ENCODE peak calls at places on chromosomes 1 and 21, in five cellular contexts. O is GM12865, E is left lung, D is NT2/D1, W is A673. P is an unnamed sample.
A peak's percentile ranks its signal among the peaks of the same experiment; 100 is the strongest.

GRCh38 chr1:195376190-195376589 is 1232.0 kb downstream of the KCNT2 start:
- DNase-seq in O (peak; percentile 14), E (no peak), D (no peak), W (peak; percentile 12), P (peak; percentile 19)

GRCh38 chr1:148353461-148354283 is 129.4 kb downstream of the PPIAL4G start:
- DNase-seq in O (peak; percentile 68), E (no peak), D (peak; percentile 46), W (no peak), P (no peak)

GRCh38 chr1:221045842-221046831 is 166.9 kb downstream of the HLX start:
- DNase-seq in O (peak; percentile 90), E (no peak), D (no peak), W (no peak), P (peak; percentile 55)

GRCh38 chr1:160285506-160285905 is 573 bp upstream of the PEX19 start:
- DNase-seq in O (no peak), E (no peak), D (no peak), W (no peak), P (no peak)

GRCh38 chr1:17162941-17163340 is 42.0 kb upstream of the PADI1 start:
- DNase-seq in O (no peak), E (no peak), D (no peak), W (no peak), P (no peak)

GRCh38 chr1:56056438-56057312 is 522.7 kb downstream of the PLPP3 start:
- DNase-seq in O (no peak), E (no peak), D (no peak), W (no peak), P (no peak)

GRCh38 chr1:19045898-19046889 is 89.7 kb upstream of the IFFO2 start:
- DNase-seq in O (no peak), E (no peak), D (no peak), W (no peak), P (no peak)

GRCh38 chr1:109499081-109499480 is 5.2 kb downstream of the CYB561D1 start:
- DNase-seq in O (no peak), E (no peak), D (no peak), W (no peak), P (no peak)

GRCh38 chr1:21913763-21914162 is 23.3 kb downstream of the HSPG2 start:
- DNase-seq in O (peak; percentile 29), E (no peak), D (no peak), W (no peak), P (peak; percentile 37)

GRCh38 chr21:37554661-37555379 is 188.2 kb downstream of the DYRK1A start:
- DNase-seq in O (no peak), E (no peak), D (no peak), W (no peak), P (no peak)

GRCh38 chr1:218546314-218546713 is 201.2 kb downstream of the TGFB2 start:
- DNase-seq in O (no peak), E (no peak), D (no peak), W (no peak), P (no peak)

GRCh38 chr1:180092931-180093650 is 61.6 kb upstream of the QSOX1 start:
- DNase-seq in O (no peak), E (no peak), D (no peak), W (no peak), P (no peak)

GRCh38 chr21:26449161-26449560 is 123.9 kb downstream of the CYYR1 start:
- DNase-seq in O (no peak), E (no peak), D (no peak), W (peak; percentile 49), P (no peak)

GRCh38 chr1:23529146-23530088 is 1.6 kb downstream of the E2F2 start:
- DNase-seq in O (peak; percentile 47), E (no peak), D (no peak), W (no peak), P (no peak)
- H3K4me3 ChIP-seq in O (peak overlapping the region; percentile 84), E (peak overlapping the region; percentile 66), D (peak overlapping the region; percentile 60), W (peak overlapping the region; percentile 84), P (peak overlapping the region; percentile 64)

DNA sequence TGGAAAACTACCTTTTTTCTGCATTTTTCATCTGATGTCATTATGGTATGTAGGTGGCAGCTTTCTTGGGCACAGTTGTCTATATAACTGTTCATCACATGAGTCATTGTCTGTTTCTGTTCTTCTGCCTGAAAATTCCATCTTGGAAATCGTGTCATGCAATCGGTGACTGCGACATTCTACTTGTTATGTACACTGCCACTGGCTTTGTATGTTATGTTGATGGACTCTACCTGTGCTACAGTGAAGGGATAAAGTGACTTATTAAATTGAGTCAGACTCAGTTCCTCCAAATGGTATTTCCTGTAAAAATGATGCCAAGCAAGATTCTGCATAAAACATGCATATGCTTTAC is 8.6 kb downstream of the SMAP2 start:
- DNase-seq in O (no peak), E (no peak), D (no peak), W (no peak), P (no peak)
- H3K4me3 ChIP-seq in O (peak overlapping the region; percentile 47), E (no peak overlapping the region), D (no peak overlapping the region), W (no peak overlapping the region), P (no peak overlapping the region)

DNA sequence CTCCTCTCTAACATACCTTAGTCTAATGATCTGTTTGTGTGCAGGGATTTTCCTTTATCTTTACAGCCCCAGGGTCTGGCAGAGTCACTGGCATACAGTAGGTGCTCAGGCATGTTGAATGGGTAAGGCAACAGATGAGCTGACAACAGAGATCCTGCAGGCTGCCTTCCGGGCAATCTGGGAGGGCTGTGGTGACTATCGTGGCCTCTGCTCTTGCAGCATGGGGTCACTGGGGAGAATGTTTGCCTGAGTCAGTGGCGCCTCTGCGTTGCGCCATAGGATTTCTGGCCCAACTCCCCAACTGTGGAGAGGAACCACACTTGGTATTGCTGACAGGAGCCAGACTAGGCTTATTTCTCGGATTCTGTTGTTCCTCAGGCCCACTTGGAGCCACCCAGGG is 93.8 kb downstream of the LAMC2 start:
- DNase-seq in O (no peak), E (peak; percentile 85), D (no peak), W (no peak), P (peak; percentile 97)
- H3K4me3 ChIP-seq in O (no peak overlapping the region), E (no peak overlapping the region), D (no peak overlapping the region), W (no peak overlapping the region), P (no peak overlapping the region)

DNA sequence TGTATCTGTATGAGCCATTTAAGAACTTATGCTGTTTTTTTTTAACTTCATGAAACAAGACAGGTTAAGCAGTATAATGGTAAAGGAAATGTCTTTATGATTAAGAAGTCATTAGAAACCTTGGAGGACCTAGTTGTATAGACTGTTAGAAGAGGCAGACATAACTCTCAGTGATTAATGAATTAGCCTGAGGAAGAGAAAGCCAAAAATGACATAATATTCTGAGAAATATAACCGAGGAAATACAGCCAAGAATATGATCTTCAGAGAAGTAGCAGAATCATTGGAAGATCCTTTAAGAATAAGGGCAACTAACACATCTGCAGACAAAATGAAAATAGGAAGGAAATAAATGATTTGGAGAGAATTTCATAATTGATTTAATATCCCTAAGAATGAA is 738.1 kb upstream of the NCAM2 start:
- DNase-seq in O (no peak), E (no peak), D (no peak), W (no peak), P (no peak)
- H3K4me3 ChIP-seq in O (no peak overlapping the region), E (no peak overlapping the region), D (no peak overlapping the region), W (no peak overlapping the region), P (no peak overlapping the region)

GRCh38 chr1:243597383-243597782 is 252.7 kb downstream of the AKT3 start:
- DNase-seq in O (no peak), E (peak; percentile 41), D (no peak), W (no peak), P (no peak)
- H3K4me3 ChIP-seq in O (no peak overlapping the region), E (no peak overlapping the region), D (no peak overlapping the region), W (no peak overlapping the region), P (no peak overlapping the region)

GRCh38 chr1:68227598-68227997 is 4.7 kb downstream of the WLS start:
- DNase-seq in O (no peak), E (no peak), D (no peak), W (no peak), P (no peak)
- H3K4me3 ChIP-seq in O (no peak overlapping the region), E (no peak overlapping the region), D (no peak overlapping the region), W (no peak overlapping the region), P (no peak overlapping the region)

DNA sequence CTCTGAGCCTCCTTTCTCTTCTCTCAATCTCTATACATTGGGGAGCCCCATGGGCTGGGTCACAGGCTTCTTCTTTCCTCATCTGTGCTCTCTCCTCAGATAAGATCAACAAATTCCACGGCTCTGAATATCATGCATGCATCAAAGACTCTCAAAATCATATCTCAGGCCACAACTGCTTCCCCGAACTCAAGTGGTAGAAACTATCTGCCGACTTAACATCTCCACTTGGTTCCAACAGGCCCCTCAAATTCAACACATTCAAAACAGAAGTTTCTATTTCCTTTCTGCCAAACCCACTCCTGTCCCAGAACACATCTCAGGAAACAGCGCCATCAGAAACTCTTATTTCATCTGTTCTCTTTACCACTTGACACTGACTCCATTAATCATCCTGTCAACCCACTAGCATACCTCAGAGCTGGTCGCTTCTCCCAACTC is 16.7 kb downstream of the DDX59 start:
- DNase-seq in O (peak; percentile 70), E (no peak), D (no peak), W (no peak), P (no peak)
- H3K4me3 ChIP-seq in O (peak overlapping the region; percentile 21), E (no peak overlapping the region), D (no peak overlapping the region), W (no peak overlapping the region), P (no peak overlapping the region)

GRCh38 chr1:151370211-151370911 is 2.1 kb downstream of the SELENBP1 start:
- DNase-seq in O (no peak), E (peak; percentile 52), D (no peak), W (peak; percentile 34), P (peak; percentile 97)
- H3K4me3 ChIP-seq in O (no peak overlapping the region), E (no peak overlapping the region), D (no peak overlapping the region), W (no peak overlapping the region), P (no peak overlapping the region)

GRCh38 chr1:159239551-159240220 is 35.0 kb downstream of the ACKR1 start:
- DNase-seq in O (peak; percentile 75), E (no peak), D (no peak), W (no peak), P (no peak)
- H3K4me3 ChIP-seq in O (no peak overlapping the region), E (no peak overlapping the region), D (no peak overlapping the region), W (no peak overlapping the region), P (no peak overlapping the region)

GRCh38 chr1:167207940-167208623 is 12.6 kb upstream of the POU2F1 start:
- DNase-seq in O (no peak), E (no peak), D (no peak), W (peak; percentile 77), P (no peak)
- H3K4me3 ChIP-seq in O (no peak overlapping the region), E (no peak overlapping the region), D (no peak overlapping the region), W (no peak overlapping the region), P (no peak overlapping the region)